ENCODE peak calls at places on chromosomes 7 and 10, in eight cellular contexts. One of them, this sample, is unnamed.

GRCh38 chr7:79454325-79454960 is 976 bp upstream of the MAGI2 start:
- DNase-seq in left ventricle myocardium inferior: peak
- DNase-seq in spleen: peak
- DNase-seq in mammary epithelial cell: no peak
- DNase-seq in lower lobe of right lung: peak
- DNase-seq in CD8-positive, alpha-beta T cell: no peak
- DNase-seq in IMR-90: peak
- DNase-seq in endothelial cell of umbilical vein: no peak
- DNase-seq in this sample: no peak

GRCh38 chr10:84715911-84716310 is 387.5 kb downstream of the CCSER2 start:
- DNase-seq in left ventricle myocardium inferior: no peak
- DNase-seq in spleen: no peak
- DNase-seq in mammary epithelial cell: peak
- DNase-seq in lower lobe of right lung: no peak
- DNase-seq in CD8-positive, alpha-beta T cell: no peak
- DNase-seq in IMR-90: peak
- DNase-seq in endothelial cell of umbilical vein: peak
- DNase-seq in this sample: no peak

GRCh38 chr10:133261726-133262325 is 14.8 kb downstream of the ADAM8 start:
- DNase-seq in left ventricle myocardium inferior: peak
- DNase-seq in spleen: peak
- DNase-seq in mammary epithelial cell: peak
- DNase-seq in lower lobe of right lung: peak
- DNase-seq in CD8-positive, alpha-beta T cell: peak
- DNase-seq in IMR-90: peak
- DNase-seq in endothelial cell of umbilical vein: peak
- DNase-seq in this sample: peak

GRCh38 chr10:15254808-15255655 is 86.5 kb upstream of the NMT2 start:
- DNase-seq in left ventricle myocardium inferior: no peak
- DNase-seq in spleen: peak
- DNase-seq in mammary epithelial cell: no peak
- DNase-seq in lower lobe of right lung: no peak
- DNase-seq in CD8-positive, alpha-beta T cell: no peak
- DNase-seq in IMR-90: no peak
- DNase-seq in endothelial cell of umbilical vein: no peak
- DNase-seq in this sample: no peak

GRCh38 chr7:16891338-16891737 is 9.6 kb upstream of the AGR3 start:
- DNase-seq in left ventricle myocardium inferior: no peak
- DNase-seq in spleen: no peak
- DNase-seq in mammary epithelial cell: peak
- DNase-seq in lower lobe of right lung: no peak
- DNase-seq in CD8-positive, alpha-beta T cell: no peak
- DNase-seq in IMR-90: peak
- DNase-seq in endothelial cell of umbilical vein: peak
- DNase-seq in this sample: no peak

GRCh38 chr10:27446091-27446918 is 57.8 kb upstream of the RAB18 start:
- DNase-seq in left ventricle myocardium inferior: no peak
- DNase-seq in spleen: no peak
- DNase-seq in mammary epithelial cell: peak
- DNase-seq in lower lobe of right lung: no peak
- DNase-seq in CD8-positive, alpha-beta T cell: no peak
- DNase-seq in IMR-90: peak
- DNase-seq in endothelial cell of umbilical vein: peak
- DNase-seq in this sample: no peak

GRCh38 chr7:149109969-149110368 is 16.2 kb downstream of the ZNF425 start:
- DNase-seq in left ventricle myocardium inferior: no peak
- DNase-seq in spleen: no peak
- DNase-seq in mammary epithelial cell: no peak
- DNase-seq in lower lobe of right lung: no peak
- DNase-seq in CD8-positive, alpha-beta T cell: no peak
- DNase-seq in IMR-90: no peak
- DNase-seq in endothelial cell of umbilical vein: no peak
- DNase-seq in this sample: no peak

GRCh38 chr7:82257118-82257695 is 186.4 kb downstream of the CACNA2D1 start:
- DNase-seq in left ventricle myocardium inferior: no peak
- DNase-seq in spleen: no peak
- DNase-seq in mammary epithelial cell: no peak
- DNase-seq in lower lobe of right lung: no peak
- DNase-seq in CD8-positive, alpha-beta T cell: no peak
- DNase-seq in IMR-90: no peak
- DNase-seq in endothelial cell of umbilical vein: no peak
- DNase-seq in this sample: no peak

GRCh38 chr10:113493943-113494342 is 58.9 kb upstream of the HABP2 start:
- DNase-seq in left ventricle myocardium inferior: no peak
- DNase-seq in spleen: no peak
- DNase-seq in mammary epithelial cell: peak
- DNase-seq in lower lobe of right lung: no peak
- DNase-seq in CD8-positive, alpha-beta T cell: no peak
- DNase-seq in IMR-90: no peak
- DNase-seq in endothelial cell of umbilical vein: no peak
- DNase-seq in this sample: no peak

GRCh38 chr10:118062798-118063238 is 16.1 kb upstream of the RAB11FIP2 start:
- DNase-seq in left ventricle myocardium inferior: no peak
- DNase-seq in spleen: no peak
- DNase-seq in mammary epithelial cell: no peak
- DNase-seq in lower lobe of right lung: no peak
- DNase-seq in CD8-positive, alpha-beta T cell: no peak
- DNase-seq in IMR-90: no peak
- DNase-seq in endothelial cell of umbilical vein: no peak
- DNase-seq in this sample: no peak

GRCh38 chr10:74957199-74958084 is 131.0 kb downstream of the KAT6B start:
- DNase-seq in left ventricle myocardium inferior: no peak
- DNase-seq in spleen: no peak
- DNase-seq in mammary epithelial cell: no peak
- DNase-seq in lower lobe of right lung: no peak
- DNase-seq in CD8-positive, alpha-beta T cell: no peak
- DNase-seq in IMR-90: no peak
- DNase-seq in endothelial cell of umbilical vein: no peak
- DNase-seq in this sample: no peak

GRCh38 chr10:46523119-46523880 is 33.2 kb downstream of the GPRIN2 start:
- DNase-seq in left ventricle myocardium inferior: peak
- DNase-seq in spleen: peak
- DNase-seq in mammary epithelial cell: peak
- DNase-seq in lower lobe of right lung: peak
- DNase-seq in CD8-positive, alpha-beta T cell: no peak
- DNase-seq in IMR-90: no peak
- DNase-seq in endothelial cell of umbilical vein: no peak
- DNase-seq in this sample: peak

GRCh38 chr10:58784361-58784760 is 271.7 kb downstream of the BICC1 start:
- DNase-seq in left ventricle myocardium inferior: no peak
- DNase-seq in spleen: no peak
- DNase-seq in mammary epithelial cell: no peak
- DNase-seq in lower lobe of right lung: no peak
- DNase-seq in CD8-positive, alpha-beta T cell: no peak
- DNase-seq in IMR-90: no peak
- DNase-seq in endothelial cell of umbilical vein: no peak
- DNase-seq in this sample: no peak

GRCh38 chr10:6339891-6340290 is 137.2 kb downstream of the PFKFB3 start:
- DNase-seq in left ventricle myocardium inferior: no peak
- DNase-seq in spleen: no peak
- DNase-seq in mammary epithelial cell: no peak
- DNase-seq in lower lobe of right lung: no peak
- DNase-seq in CD8-positive, alpha-beta T cell: no peak
- DNase-seq in IMR-90: no peak
- DNase-seq in endothelial cell of umbilical vein: no peak
- DNase-seq in this sample: no peak

GRCh38 chr7:73707045-73707631 is 12.3 kb downstream of the STX1A start:
- DNase-seq in left ventricle myocardium inferior: peak
- DNase-seq in spleen: peak
- DNase-seq in mammary epithelial cell: no peak
- DNase-seq in lower lobe of right lung: peak
- DNase-seq in CD8-positive, alpha-beta T cell: no peak
- DNase-seq in IMR-90: no peak
- DNase-seq in endothelial cell of umbilical vein: no peak
- DNase-seq in this sample: no peak

GRCh38 chr7:122413339-122413738 is 108.8 kb upstream of the FEZF1 start:
- DNase-seq in left ventricle myocardium inferior: no peak
- DNase-seq in spleen: no peak
- DNase-seq in mammary epithelial cell: no peak
- DNase-seq in lower lobe of right lung: no peak
- DNase-seq in CD8-positive, alpha-beta T cell: no peak
- DNase-seq in IMR-90: no peak
- DNase-seq in endothelial cell of umbilical vein: no peak
- DNase-seq in this sample: no peak

GRCh38 chr7:106704000-106704840 is 43.3 kb upstream of the CCDC71L start:
- DNase-seq in left ventricle myocardium inferior: no peak
- DNase-seq in spleen: no peak
- DNase-seq in mammary epithelial cell: no peak
- DNase-seq in lower lobe of right lung: no peak
- DNase-seq in CD8-positive, alpha-beta T cell: no peak
- DNase-seq in IMR-90: no peak
- DNase-seq in endothelial cell of umbilical vein: no peak
- DNase-seq in this sample: no peak

GRCh38 chr7:43289826-43290225 is 177.4 kb downstream of the HECW1 start:
- DNase-seq in left ventricle myocardium inferior: no peak
- DNase-seq in spleen: no peak
- DNase-seq in mammary epithelial cell: no peak
- DNase-seq in lower lobe of right lung: no peak
- DNase-seq in CD8-positive, alpha-beta T cell: no peak
- DNase-seq in IMR-90: no peak
- DNase-seq in endothelial cell of umbilical vein: no peak
- DNase-seq in this sample: no peak

GRCh38 chr7:110502893-110503465 is 587.9 kb upstream of the LRRN3 start:
- DNase-seq in left ventricle myocardium inferior: no peak
- DNase-seq in spleen: no peak
- DNase-seq in mammary epithelial cell: peak
- DNase-seq in lower lobe of right lung: no peak
- DNase-seq in CD8-positive, alpha-beta T cell: no peak
- DNase-seq in IMR-90: peak
- DNase-seq in endothelial cell of umbilical vein: no peak
- DNase-seq in this sample: no peak

DNA sequence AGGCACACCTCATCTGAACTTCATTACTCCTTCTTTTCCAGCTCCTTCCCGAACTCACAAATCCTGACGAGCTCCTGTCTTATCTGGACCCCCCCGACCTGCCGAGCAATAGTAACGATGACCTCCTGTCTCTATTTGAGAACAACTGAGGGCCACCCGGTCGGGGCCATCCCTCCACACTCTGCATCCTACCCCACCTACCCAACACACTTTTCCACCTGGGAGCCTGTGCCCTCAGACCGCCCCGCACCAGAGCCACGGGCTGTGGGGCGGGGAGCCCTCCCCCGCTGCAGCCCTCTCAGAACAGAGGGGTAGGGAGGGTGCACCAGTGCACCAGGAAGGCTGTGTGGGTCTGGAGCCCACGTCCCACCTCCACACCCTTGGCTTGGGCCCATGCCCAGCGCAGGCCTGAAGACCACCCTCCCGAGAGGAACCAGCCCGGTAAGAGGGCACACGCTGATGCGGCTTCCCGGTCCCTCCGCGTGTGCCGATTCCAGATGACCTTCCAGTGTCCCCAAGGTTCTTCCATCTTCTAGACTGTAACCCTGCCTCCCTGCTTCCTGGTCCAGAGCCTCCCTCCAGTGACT is 34.6 kb upstream of the PPIF start:
- DNase-seq in left ventricle myocardium inferior: no peak
- DNase-seq in spleen: peak
- DNase-seq in mammary epithelial cell: no peak
- DNase-seq in lower lobe of right lung: peak
- DNase-seq in CD8-positive, alpha-beta T cell: no peak
- DNase-seq in IMR-90: no peak
- DNase-seq in endothelial cell of umbilical vein: no peak
- DNase-seq in this sample: no peak
- TF ChIP-seq CTCF in left ventricle myocardium inferior: no peak
- TF ChIP-seq CTCF in spleen: no peak
- TF ChIP-seq CTCF in mammary epithelial cell: no peak
- TF ChIP-seq CTCF in lower lobe of right lung: no peak
- TF ChIP-seq CTCF in CD8-positive, alpha-beta T cell: no peak
- TF ChIP-seq CTCF in IMR-90: no peak
- TF ChIP-seq CTCF in endothelial cell of umbilical vein: no peak
- TF ChIP-seq CTCF in this sample: no peak

GRCh38 chr10:123995461-123996131 is 97.8 kb downstream of the CHST15 start:
- DNase-seq in left ventricle myocardium inferior: peak
- DNase-seq in spleen: peak
- DNase-seq in mammary epithelial cell: peak
- DNase-seq in lower lobe of right lung: peak
- DNase-seq in CD8-positive, alpha-beta T cell: no peak
- DNase-seq in IMR-90: peak
- DNase-seq in endothelial cell of umbilical vein: peak
- DNase-seq in this sample: no peak
- H3K4me3 ChIP-seq in left ventricle myocardium inferior: peak
- H3K4me3 ChIP-seq in spleen: peak
- H3K4me3 ChIP-seq in mammary epithelial cell: peak
- H3K4me3 ChIP-seq in lower lobe of right lung: peak
- H3K4me3 ChIP-seq in CD8-positive, alpha-beta T cell: no peak
- H3K4me3 ChIP-seq in IMR-90: no peak
- H3K4me3 ChIP-seq in endothelial cell of umbilical vein: no peak
- H3K4me3 ChIP-seq in this sample: peak

DNA sequence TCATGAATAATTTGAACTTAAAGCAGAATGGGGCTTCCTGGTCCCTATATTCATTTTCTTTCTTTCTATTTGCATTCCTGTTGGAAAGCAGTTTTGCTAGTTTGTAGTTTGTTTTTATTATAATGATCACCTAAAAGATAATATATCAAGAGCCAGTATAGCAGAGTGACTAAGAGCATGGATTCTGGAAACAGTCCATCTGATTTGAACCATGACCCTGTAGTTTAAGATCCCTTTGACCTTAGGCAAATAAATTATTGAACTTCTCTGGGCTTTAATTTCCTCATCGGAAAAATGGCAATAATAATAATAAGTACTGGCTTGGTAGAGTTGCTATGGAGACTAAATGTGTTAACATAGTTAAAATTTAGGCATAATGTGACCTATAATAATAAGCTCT is 76.1 kb downstream of the DGKB start:
- DNase-seq in left ventricle myocardium inferior: no peak
- DNase-seq in spleen: no peak
- DNase-seq in mammary epithelial cell: no peak
- DNase-seq in lower lobe of right lung: no peak
- DNase-seq in CD8-positive, alpha-beta T cell: no peak
- DNase-seq in IMR-90: no peak
- DNase-seq in endothelial cell of umbilical vein: no peak
- DNase-seq in this sample: no peak
- H3K27ac ChIP-seq in left ventricle myocardium inferior: no peak
- H3K27ac ChIP-seq in spleen: no peak
- H3K27ac ChIP-seq in mammary epithelial cell: no peak
- H3K27ac ChIP-seq in lower lobe of right lung: no peak
- H3K27ac ChIP-seq in CD8-positive, alpha-beta T cell: no peak
- H3K27ac ChIP-seq in IMR-90: no peak
- H3K27ac ChIP-seq in endothelial cell of umbilical vein: no peak
- H3K27ac ChIP-seq in this sample: no peak

DNA sequence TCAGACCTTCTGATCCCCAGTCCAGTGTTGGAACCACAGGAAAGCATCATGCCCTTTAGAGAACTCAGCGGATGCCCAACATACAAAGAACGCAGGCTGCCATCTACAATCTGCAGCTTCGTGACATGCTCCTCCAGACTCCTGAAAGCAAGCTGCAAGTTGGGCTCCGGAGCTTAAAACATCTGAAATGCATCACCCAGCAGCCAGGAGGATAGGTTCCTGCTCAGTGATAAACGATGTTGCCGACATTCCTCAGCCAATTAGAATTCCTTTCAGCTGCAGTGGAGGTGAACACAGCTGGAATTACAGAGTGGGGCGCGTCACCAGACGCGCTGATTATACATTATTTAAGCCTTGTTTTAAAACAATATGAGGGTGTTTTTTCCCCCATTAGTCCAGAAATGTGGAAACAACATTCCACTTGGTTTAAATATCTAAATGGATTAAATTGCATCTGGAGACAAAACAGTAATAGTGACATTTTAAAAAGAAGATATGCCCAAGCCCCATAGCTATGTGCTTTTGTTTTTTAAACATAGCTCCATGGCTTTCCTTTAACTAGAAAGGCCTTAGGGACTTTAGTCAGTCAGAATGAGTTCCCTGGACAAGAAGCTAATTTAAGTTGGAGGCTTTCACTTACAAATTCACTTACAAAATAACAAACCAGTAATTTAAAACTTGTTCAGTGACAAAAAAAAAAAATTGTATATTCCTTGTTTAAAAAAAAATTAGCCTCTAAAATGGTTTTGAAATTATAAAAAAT is 6.3 kb downstream of the SMURF1 start:
- DNase-seq in left ventricle myocardium inferior: no peak
- DNase-seq in spleen: no peak
- DNase-seq in mammary epithelial cell: peak
- DNase-seq in lower lobe of right lung: no peak
- DNase-seq in CD8-positive, alpha-beta T cell: no peak
- DNase-seq in IMR-90: peak
- DNase-seq in endothelial cell of umbilical vein: no peak
- DNase-seq in this sample: no peak
- TF ChIP-seq CTCF in left ventricle myocardium inferior: peak
- TF ChIP-seq CTCF in spleen: no peak
- TF ChIP-seq CTCF in mammary epithelial cell: no peak
- TF ChIP-seq CTCF in lower lobe of right lung: no peak
- TF ChIP-seq CTCF in CD8-positive, alpha-beta T cell: no peak
- TF ChIP-seq CTCF in IMR-90: no peak
- TF ChIP-seq CTCF in endothelial cell of umbilical vein: no peak
- TF ChIP-seq CTCF in this sample: no peak